ENCODE peak calls at places on chromosomes 4 and X, in seven cellular contexts. Y, B, U, K, P, C and Z are unnamed samples.
A peak's percentile ranks its signal among the peaks of the same experiment; 100 is the strongest.

GRCh38 chr4:126097155-126097554 is 782.4 kb downstream of the FAT4 start:
- DNase-seq in Y (no peak), B (no peak), U (no peak), K (no peak), P (no peak), C (no peak), Z (no peak)

GRCh38 chr4:108492816-108493595 is 127.4 kb upstream of the RPL34 start:
- DNase-seq in Y (no peak), B (peak; percentile 15), U (peak; percentile 40), K (no peak), P (peak; percentile 48), C (no peak), Z (no peak)

GRCh38 chr4:123497328-123497727 is 100.7 kb downstream of the SPRY1 start:
- DNase-seq in Y (no peak), B (no peak), U (no peak), K (no peak), P (no peak), C (no peak), Z (no peak)

GRCh38 chrX:132270699-132271098 is 51.5 kb upstream of the RAP2C start:
- DNase-seq in Y (peak; percentile 58), B (no peak), U (no peak), K (peak; percentile 90), P (no peak), C (peak; percentile 82), Z (no peak)

GRCh38 chr4:158998624-158999023 is 104.3 kb upstream of the RAPGEF2 start:
- DNase-seq in Y (peak; percentile 64), B (no peak), U (peak; percentile 6), K (peak; percentile 31), P (no peak), C (peak; percentile 69), Z (no peak)

GRCh38 chrX:12999422-12999821 is 24.5 kb downstream of the TMSB4X start:
- DNase-seq in Y (no peak), B (no peak), U (no peak), K (no peak), P (no peak), C (no peak), Z (no peak)

GRCh38 chrX:40201486-40201885 is 103.7 kb upstream of the BCOR start:
- DNase-seq in Y (no peak), B (no peak), U (no peak), K (no peak), P (no peak), C (no peak), Z (peak; percentile 57)

GRCh38 chrX:13676885-13677284 is 12.0 kb upstream of the RAB9A start:
- DNase-seq in Y (no peak), B (no peak), U (no peak), K (no peak), P (no peak), C (no peak), Z (no peak)

GRCh38 chrX:53283567-53283966 is 2.2 kb upstream of the IQSEC2 start:
- DNase-seq in Y (no peak), B (no peak), U (no peak), K (no peak), P (no peak), C (no peak), Z (no peak)